ENCODE peak calls at places on chromosomes 13 and 19, in seven cellular contexts. R is A549, W is hippocampal formation, C is kidney tubule cell, F is kidney epithelial cell, Y is Daoy, Q is body of pancreas. P is an unnamed sample.

GRCh38 chr13:46053162-46054012 is 841 bp upstream of the ZC3H13 start:
- DNase-seq in R (no peak), W (peak), C (no peak), F (no peak), Y (no peak), Q (no peak), P (no peak)

GRCh38 chr13:65746522-65746921 is 1483.6 kb downstream of the PCDH9 start:
- DNase-seq in R (no peak), W (no peak), C (no peak), F (no peak), Y (no peak), Q (no peak), P (no peak)

GRCh38 chr13:76991796-76992547 is at the start of gene CLN5:
- DNase-seq in R (peak), W (peak), C (peak), F (peak), Y (peak), Q (peak), P (peak)

GRCh38 chr13:52809310-52809769 is 39.1 kb downstream of the PCDH8 start:
- DNase-seq in R (peak), W (peak), C (peak), F (peak), Y (peak), Q (peak), P (peak)

GRCh38 chr19:47719047-47719885 is 6.0 kb downstream of the EHD2 start:
- DNase-seq in R (peak), W (no peak), C (peak), F (peak), Y (peak), Q (peak), P (no peak)

GRCh38 chr13:21420706-21421105 is 38.4 kb downstream of the ZDHHC20 start:
- DNase-seq in R (no peak), W (no peak), C (peak), F (peak), Y (no peak), Q (no peak), P (no peak)

GRCh38 chr19:41702208-41702651 is 6.2 kb upstream of the CEACAM5 start:
- DNase-seq in R (peak), W (no peak), C (peak), F (no peak), Y (peak), Q (no peak), P (no peak)

GRCh38 chr13:113884821-113885220 is 20.9 kb upstream of the GAS6 start:
- DNase-seq in R (no peak), W (no peak), C (no peak), F (no peak), Y (no peak), Q (no peak), P (no peak)

GRCh38 chr13:87123987-87124784 is 547.0 kb upstream of the SLITRK5 start:
- DNase-seq in R (peak), W (no peak), C (peak), F (peak), Y (peak), Q (no peak), P (peak)

GRCh38 chr13:48251616-48252081 is 18.6 kb downstream of the ITM2B start:
- DNase-seq in R (no peak), W (no peak), C (no peak), F (no peak), Y (no peak), Q (no peak), P (no peak)

GRCh38 chr19:409515-410242 is 732 bp upstream of the C2CD4C start:
- DNase-seq in R (no peak), W (no peak), C (no peak), F (no peak), Y (no peak), Q (peak), P (peak)

GRCh38 chr19:16794456-16794855 is 34.7 kb upstream of the SIN3B start:
- DNase-seq in R (no peak), W (no peak), C (no peak), F (no peak), Y (no peak), Q (no peak), P (no peak)

GRCh38 chr19:1307320-1307719 is 21.6 kb downstream of the EFNA2 start:
- DNase-seq in R (no peak), W (no peak), C (no peak), F (no peak), Y (no peak), Q (no peak), P (no peak)

GRCh38 chr13:50257646-50258045 is 242.4 kb downstream of the KCNRG start:
- DNase-seq in R (no peak), W (no peak), C (no peak), F (no peak), Y (no peak), Q (no peak), P (no peak)

GRCh38 chr19:39263912-39264305 is 4.3 kb upstream of the IFNL2 start:
- DNase-seq in R (no peak), W (no peak), C (no peak), F (no peak), Y (no peak), Q (peak), P (no peak)

GRCh38 chr13:38819053-38819452 is 132.2 kb downstream of the FREM2 start:
- DNase-seq in R (no peak), W (peak), C (peak), F (peak), Y (no peak), Q (no peak), P (peak)

GRCh38 chr13:78147905-78148304 is 229.3 kb upstream of the EDNRB start:
- DNase-seq in R (peak), W (no peak), C (peak), F (peak), Y (peak), Q (no peak), P (no peak)

GRCh38 chr13:106372199-106373160 is 163.0 kb downstream of the EFNB2 start:
- DNase-seq in R (no peak), W (no peak), C (peak), F (no peak), Y (no peak), Q (no peak), P (no peak)